ENCODE peak calls at places on chromosome 9, in five cellular contexts. U is Panc1, R is DMS153, P is T-helper 2 cell, D is nephron progenitor cell. Z is an unnamed sample.

GRCh38 chr9:86990276-86990675 is 43.0 kb upstream of the GAS1 start:
- DNase-seq in U (no peak), R (no peak), P (no peak), D (no peak), Z (no peak)

GRCh38 chr9:137083418-137084004 is 3.3 kb upstream of the MAN1B1 start:
- DNase-seq in U (peak; percentile 73), R (no peak), P (no peak), D (no peak), Z (no peak)

GRCh38 chr9:93974151-93974550 is 19.0 kb upstream of the BARX1 start:
- DNase-seq in U (no peak), R (no peak), P (no peak), D (no peak), Z (no peak)

GRCh38 chr9:30065888-30066287 is 2318.6 kb upstream of the ACO1 start:
- DNase-seq in U (no peak), R (no peak), P (no peak), D (no peak), Z (no peak)

GRCh38 chr9:105425817-105426433 is 21.9 kb upstream of the FSD1L start:
- DNase-seq in U (no peak), R (no peak), P (no peak), D (no peak), Z (no peak)

GRCh38 chr9:21549251-21549765 is 67.2 kb upstream of the IFNE start:
- DNase-seq in U (no peak), R (no peak), P (no peak), D (no peak), Z (peak; percentile 24)

GRCh38 chr9:98191615-98192502 is 578 bp downstream of the CORO2A start:
- DNase-seq in U (no peak), R (peak; percentile 13), P (peak; percentile 3), D (peak; percentile 46), Z (peak; percentile 70)

GRCh38 chr9:38047301-38048251 is 21.5 kb downstream of the SHB start:
- DNase-seq in U (peak; percentile 92), R (peak; percentile 62), P (no peak), D (peak; percentile 35), Z (peak; percentile 64)

GRCh38 chr9:123399803-123400378 is 43.9 kb downstream of the CRB2 start:
- DNase-seq in U (no peak), R (no peak), P (no peak), D (peak; percentile 54), Z (peak; percentile 29)

GRCh38 chr9:137250329-137251193 is 525 bp upstream of the STPG3 start:
- DNase-seq in U (no peak), R (no peak), P (no peak), D (no peak), Z (no peak)

GRCh38 chr9:138075496-138075895 is 197.9 kb downstream of the CACNA1B start:
- DNase-seq in U (no peak), R (no peak), P (no peak), D (no peak), Z (no peak)

GRCh38 chr9:88198346-88198807 is 60.1 kb upstream of the SPATA31C2 start:
- DNase-seq in U (peak; percentile 15), R (no peak), P (no peak), D (no peak), Z (no peak)

GRCh38 chr9:125632321-125633115 is 74.5 kb downstream of the MAPKAP1 start:
- DNase-seq in U (no peak), R (peak; percentile 59), P (no peak), D (no peak), Z (no peak)

GRCh38 chr9:15317836-15318235 is 10.8 kb upstream of the TTC39B start:
- DNase-seq in U (no peak), R (no peak), P (no peak), D (no peak), Z (no peak)

GRCh38 chr9:78123808-78124207 is 92.2 kb upstream of the GNAQ start:
- DNase-seq in U (no peak), R (no peak), P (no peak), D (no peak), Z (no peak)

GRCh38 chr9:14318934-14319513 is 5.1 kb upstream of the NFIB start:
- DNase-seq in U (no peak), R (no peak), P (no peak), D (no peak), Z (no peak)

GRCh38 chr9:38117646-38118045 is 48.6 kb upstream of the SHB start:
- DNase-seq in U (no peak), R (no peak), P (no peak), D (no peak), Z (no peak)

GRCh38 chr9:79233542-79233941 is 338.2 kb upstream of the TLE4 start:
- DNase-seq in U (peak; percentile 13), R (no peak), P (no peak), D (no peak), Z (no peak)

GRCh38 chr9:126705767-126706697 is 92.3 kb downstream of the LMX1B start:
- DNase-seq in U (no peak), R (no peak), P (peak; percentile 67), D (peak; percentile 53), Z (no peak)

GRCh38 chr9:91741529-91741928 is 208.5 kb downstream of the ROR2 start:
- DNase-seq in U (no peak), R (no peak), P (no peak), D (no peak), Z (no peak)

GRCh38 chr9:95511232-95511951 is 5.4 kb downstream of the PTCH1 start:
- DNase-seq in U (no peak), R (no peak), P (no peak), D (no peak), Z (peak; percentile 76)

GRCh38 chr9:108411632-108412031 is 444.2 kb downstream of the ACTL7B start:
- DNase-seq in U (no peak), R (no peak), P (no peak), D (no peak), Z (no peak)

GRCh38 chr9:127569819-127570401 is 42.2 kb upstream of the STXBP1 start:
- DNase-seq in U (no peak), R (peak; percentile 93), P (no peak), D (no peak), Z (no peak)

GRCh38 chr9:116791314-116791713 is 104.2 kb downstream of the TRIM32 start:
- DNase-seq in U (no peak), R (peak; percentile 24), P (no peak), D (no peak), Z (no peak)

GRCh38 chr9:76415731-76416130 is 21.5 kb upstream of the RFK start:
- DNase-seq in U (no peak), R (peak; percentile 94), P (no peak), D (no peak), Z (no peak)

GRCh38 chr9:83307051-83307724 is 231.0 kb downstream of the FRMD3 start:
- DNase-seq in U (no peak), R (no peak), P (no peak), D (no peak), Z (no peak)

GRCh38 chr9:752201-752600 is 89.3 kb upstream of the DMRT1 start:
- DNase-seq in U (no peak), R (no peak), P (no peak), D (no peak), Z (no peak)

GRCh38 chr9:121484659-121485446 is 14.8 kb downstream of the GGTA1 start:
- DNase-seq in U (no peak), R (no peak), P (no peak), D (no peak), Z (no peak)

GRCh38 chr9:136753371-136754058 is 4.5 kb downstream of the LCN8 start:
- DNase-seq in U (no peak), R (no peak), P (no peak), D (no peak), Z (no peak)

GRCh38 chr9:109652971-109653370 is 127.0 kb upstream of the PALM2AKAP2 start:
- DNase-seq in U (no peak), R (no peak), P (no peak), D (no peak), Z (no peak)

GRCh38 chr9:110180386-110180712 is 27.6 kb downstream of the C9orf152 start:
- DNase-seq in U (no peak), R (no peak), P (no peak), D (no peak), Z (no peak)

GRCh38 chr9:35944173-35944572 is 13.8 kb downstream of the OR2S2 start:
- DNase-seq in U (no peak), R (no peak), P (no peak), D (no peak), Z (no peak)

GRCh38 chr9:38068616-38068865 is 486 bp downstream of the SHB start:
- DNase-seq in U (no peak), R (no peak), P (peak; percentile 3), D (peak; percentile 49), Z (peak; percentile 68)

GRCh38 chr9:130530932-130531331 is 48.4 kb upstream of the FUBP3 start:
- DNase-seq in U (no peak), R (no peak), P (no peak), D (no peak), Z (no peak)

GRCh38 chr9:126049088-126049487 is 277.5 kb upstream of the MVB12B start:
- DNase-seq in U (no peak), R (no peak), P (no peak), D (peak; percentile 54), Z (no peak)

GRCh38 chr9:8706998-8707397 is 907.4 kb upstream of the DMAC1 start:
- DNase-seq in U (no peak), R (no peak), P (no peak), D (no peak), Z (no peak)

Z was measured in left colon.